ENCODE peak calls at places on chromosomes 16 and 17, in nine cellular contexts. One of them, this sample, is unnamed.

GRCh38 chr16:87044031-87044380 is 273.2 kb downstream of the C16orf95 start:
- DNase-seq in ovary: no peak
- DNase-seq in spleen: no peak
- DNase-seq in nephron progenitor cell: no peak
- DNase-seq in tibial nerve: no peak
- DNase-seq in cardiac muscle cell: no peak
- DNase-seq in heart left ventricle: no peak
- DNase-seq in GM10248: no peak
- DNase-seq in AG04450: no peak
- DNase-seq in this sample: no peak

GRCh38 chr16:83995756-83996155 is 27.7 kb downstream of the NECAB2 start:
- DNase-seq in GM10248: peak
- DNase-seq in heart left ventricle: peak
- DNase-seq in AG04450: no peak
- DNase-seq in spleen: no peak
- DNase-seq in cardiac muscle cell: peak
- DNase-seq in nephron progenitor cell: peak
- DNase-seq in tibial nerve: no peak
- DNase-seq in ovary: no peak
- DNase-seq in this sample: no peak

GRCh38 chr16:56477096-56477878 is 25.9 kb downstream of the OGFOD1 start:
- DNase-seq in cardiac muscle cell: peak
- DNase-seq in GM10248: no peak
- DNase-seq in AG04450: peak
- DNase-seq in spleen: no peak
- DNase-seq in ovary: no peak
- DNase-seq in tibial nerve: no peak
- DNase-seq in heart left ventricle: no peak
- DNase-seq in nephron progenitor cell: no peak
- DNase-seq in this sample: no peak

GRCh38 chr16:57166951-57167350 is 18.9 kb downstream of the PSME3IP1 start:
- DNase-seq in AG04450: no peak
- DNase-seq in heart left ventricle: peak
- DNase-seq in ovary: no peak
- DNase-seq in spleen: no peak
- DNase-seq in GM10248: no peak
- DNase-seq in cardiac muscle cell: peak
- DNase-seq in nephron progenitor cell: no peak
- DNase-seq in tibial nerve: no peak
- DNase-seq in this sample: no peak

GRCh38 chr16:89749637-89750036 is 28.3 kb downstream of the ZNF276 start:
- DNase-seq in cardiac muscle cell: no peak
- DNase-seq in tibial nerve: no peak
- DNase-seq in ovary: no peak
- DNase-seq in AG04450: no peak
- DNase-seq in GM10248: no peak
- DNase-seq in nephron progenitor cell: no peak
- DNase-seq in heart left ventricle: peak
- DNase-seq in spleen: peak
- DNase-seq in this sample: no peak

GRCh38 chr17:4074831-4075495 is 67.9 kb downstream of the ZZEF1 start:
- DNase-seq in GM10248: peak
- DNase-seq in nephron progenitor cell: peak
- DNase-seq in ovary: no peak
- DNase-seq in cardiac muscle cell: peak
- DNase-seq in tibial nerve: no peak
- DNase-seq in AG04450: peak
- DNase-seq in spleen: no peak
- DNase-seq in heart left ventricle: no peak
- DNase-seq in this sample: peak

GRCh38 chr17:2138768-2139167 is 83.9 kb downstream of the HIC1 start:
- DNase-seq in ovary: no peak
- DNase-seq in spleen: no peak
- DNase-seq in nephron progenitor cell: no peak
- DNase-seq in cardiac muscle cell: peak
- DNase-seq in tibial nerve: no peak
- DNase-seq in GM10248: no peak
- DNase-seq in AG04450: no peak
- DNase-seq in heart left ventricle: peak
- DNase-seq in this sample: no peak

GRCh38 chr17:32836527-32836926 is 40.4 kb downstream of the MYO1D start:
- DNase-seq in ovary: no peak
- DNase-seq in nephron progenitor cell: no peak
- DNase-seq in tibial nerve: no peak
- DNase-seq in heart left ventricle: no peak
- DNase-seq in spleen: no peak
- DNase-seq in cardiac muscle cell: no peak
- DNase-seq in GM10248: no peak
- DNase-seq in AG04450: no peak
- DNase-seq in this sample: no peak

GRCh38 chr17:66273391-66273722 is 29.1 kb upstream of the PRKCA start:
- DNase-seq in cardiac muscle cell: no peak
- DNase-seq in nephron progenitor cell: no peak
- DNase-seq in heart left ventricle: no peak
- DNase-seq in GM10248: no peak
- DNase-seq in AG04450: no peak
- DNase-seq in spleen: no peak
- DNase-seq in tibial nerve: no peak
- DNase-seq in ovary: no peak
- DNase-seq in this sample: no peak

GRCh38 chr16:89315791-89316581 is 98.5 kb downstream of the ZNF778 start:
- DNase-seq in spleen: peak
- DNase-seq in nephron progenitor cell: no peak
- DNase-seq in tibial nerve: no peak
- DNase-seq in GM10248: peak
- DNase-seq in AG04450: no peak
- DNase-seq in cardiac muscle cell: peak
- DNase-seq in heart left ventricle: peak
- DNase-seq in ovary: no peak
- DNase-seq in this sample: peak

GRCh38 chr17:74117087-74117486 is 86.4 kb upstream of the RPL38 start:
- DNase-seq in spleen: peak
- DNase-seq in AG04450: no peak
- DNase-seq in GM10248: no peak
- DNase-seq in ovary: no peak
- DNase-seq in heart left ventricle: no peak
- DNase-seq in tibial nerve: no peak
- DNase-seq in cardiac muscle cell: no peak
- DNase-seq in nephron progenitor cell: no peak
- DNase-seq in this sample: no peak

GRCh38 chr17:71500761-71501555 is 619.9 kb upstream of the SOX9 start:
- DNase-seq in nephron progenitor cell: no peak
- DNase-seq in ovary: no peak
- DNase-seq in GM10248: no peak
- DNase-seq in spleen: no peak
- DNase-seq in tibial nerve: no peak
- DNase-seq in cardiac muscle cell: peak
- DNase-seq in AG04450: no peak
- DNase-seq in heart left ventricle: no peak
- DNase-seq in this sample: no peak

GRCh38 chr17:45221081-45221996 is at the start of gene FMNL1:
- DNase-seq in spleen: peak
- DNase-seq in GM10248: peak
- DNase-seq in tibial nerve: no peak
- DNase-seq in heart left ventricle: peak
- DNase-seq in cardiac muscle cell: no peak
- DNase-seq in AG04450: no peak
- DNase-seq in nephron progenitor cell: peak
- DNase-seq in ovary: no peak
- DNase-seq in this sample: no peak

GRCh38 chr17:45222994-45223540 is 1.4 kb downstream of the FMNL1 start:
- DNase-seq in GM10248: no peak
- DNase-seq in heart left ventricle: peak
- DNase-seq in ovary: no peak
- DNase-seq in spleen: peak
- DNase-seq in AG04450: no peak
- DNase-seq in cardiac muscle cell: no peak
- DNase-seq in nephron progenitor cell: no peak
- DNase-seq in tibial nerve: no peak
- DNase-seq in this sample: no peak

GRCh38 chr17:45220079-45220478 is 1.6 kb upstream of the FMNL1 start:
- DNase-seq in tibial nerve: no peak
- DNase-seq in cardiac muscle cell: no peak
- DNase-seq in GM10248: no peak
- DNase-seq in nephron progenitor cell: no peak
- DNase-seq in ovary: no peak
- DNase-seq in heart left ventricle: peak
- DNase-seq in AG04450: no peak
- DNase-seq in spleen: peak
- DNase-seq in this sample: no peak

GRCh38 chr17:45222273-45222993 is 748 bp downstream of the FMNL1 start:
- DNase-seq in nephron progenitor cell: no peak
- DNase-seq in ovary: no peak
- DNase-seq in heart left ventricle: peak
- DNase-seq in spleen: peak
- DNase-seq in tibial nerve: no peak
- DNase-seq in AG04450: no peak
- DNase-seq in GM10248: no peak
- DNase-seq in cardiac muscle cell: no peak
- DNase-seq in this sample: no peak

DNA sequence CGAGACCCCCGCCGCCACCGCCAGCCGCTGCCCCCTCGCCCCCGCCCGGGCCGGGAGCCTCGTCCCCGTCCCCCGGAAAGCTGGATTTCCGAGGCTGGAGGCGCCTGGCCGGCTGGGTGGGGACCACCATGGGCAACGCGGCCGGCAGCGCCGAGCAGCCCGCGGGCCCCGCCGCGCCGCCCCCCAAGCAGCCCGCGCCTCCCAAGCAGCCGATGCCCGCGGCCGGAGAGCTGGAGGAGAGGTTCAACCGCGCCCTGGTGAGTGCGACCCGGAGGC is 250 bp downstream of the FMNL1 start:
- DNase-seq in tibial nerve: no peak
- DNase-seq in nephron progenitor cell: peak
- DNase-seq in heart left ventricle: no peak
- DNase-seq in spleen: peak
- DNase-seq in GM10248: no peak
- DNase-seq in AG04450: no peak
- DNase-seq in ovary: no peak
- DNase-seq in cardiac muscle cell: no peak
- DNase-seq in this sample: no peak
- TF ChIP-seq CTCF in tibial nerve: no peak
- TF ChIP-seq CTCF in nephron progenitor cell: no peak
- TF ChIP-seq CTCF in heart left ventricle: no peak
- TF ChIP-seq CTCF in spleen: no peak
- TF ChIP-seq CTCF in GM10248: no peak
- TF ChIP-seq CTCF in AG04450: no peak
- TF ChIP-seq CTCF in ovary: no peak
- TF ChIP-seq CTCF in cardiac muscle cell: no peak
- TF ChIP-seq CTCF in this sample: no peak

DNA sequence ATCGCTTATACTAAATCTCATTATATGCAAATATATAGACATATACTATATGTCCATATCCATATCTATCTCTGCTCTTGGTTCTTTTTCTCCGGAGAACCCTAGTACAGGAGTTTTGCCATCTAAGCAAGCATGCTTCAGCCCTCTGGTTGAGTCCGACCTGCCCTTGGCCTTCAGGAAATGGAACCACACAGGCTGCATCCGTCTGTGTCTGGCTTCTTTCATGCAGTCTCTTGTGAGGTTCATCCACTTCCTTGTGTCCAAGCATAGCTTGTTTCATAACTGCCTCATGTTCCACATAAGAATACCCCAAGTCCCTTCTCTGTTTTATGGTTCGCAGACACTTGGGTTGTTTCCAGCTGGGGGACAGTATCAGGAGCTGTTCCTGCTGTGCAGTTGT is 16.8 kb downstream of the SNX20 start:
- DNase-seq in GM10248: no peak
- DNase-seq in heart left ventricle: no peak
- DNase-seq in AG04450: no peak
- DNase-seq in cardiac muscle cell: no peak
- DNase-seq in ovary: no peak
- DNase-seq in tibial nerve: no peak
- DNase-seq in nephron progenitor cell: no peak
- DNase-seq in spleen: peak
- DNase-seq in this sample: no peak
- TF ChIP-seq CTCF in GM10248: no peak
- TF ChIP-seq CTCF in heart left ventricle: no peak
- TF ChIP-seq CTCF in AG04450: no peak
- TF ChIP-seq CTCF in cardiac muscle cell: no peak
- TF ChIP-seq CTCF in ovary: no peak
- TF ChIP-seq CTCF in tibial nerve: no peak
- TF ChIP-seq CTCF in nephron progenitor cell: no peak
- TF ChIP-seq CTCF in spleen: no peak
- TF ChIP-seq CTCF in this sample: no peak

DNA sequence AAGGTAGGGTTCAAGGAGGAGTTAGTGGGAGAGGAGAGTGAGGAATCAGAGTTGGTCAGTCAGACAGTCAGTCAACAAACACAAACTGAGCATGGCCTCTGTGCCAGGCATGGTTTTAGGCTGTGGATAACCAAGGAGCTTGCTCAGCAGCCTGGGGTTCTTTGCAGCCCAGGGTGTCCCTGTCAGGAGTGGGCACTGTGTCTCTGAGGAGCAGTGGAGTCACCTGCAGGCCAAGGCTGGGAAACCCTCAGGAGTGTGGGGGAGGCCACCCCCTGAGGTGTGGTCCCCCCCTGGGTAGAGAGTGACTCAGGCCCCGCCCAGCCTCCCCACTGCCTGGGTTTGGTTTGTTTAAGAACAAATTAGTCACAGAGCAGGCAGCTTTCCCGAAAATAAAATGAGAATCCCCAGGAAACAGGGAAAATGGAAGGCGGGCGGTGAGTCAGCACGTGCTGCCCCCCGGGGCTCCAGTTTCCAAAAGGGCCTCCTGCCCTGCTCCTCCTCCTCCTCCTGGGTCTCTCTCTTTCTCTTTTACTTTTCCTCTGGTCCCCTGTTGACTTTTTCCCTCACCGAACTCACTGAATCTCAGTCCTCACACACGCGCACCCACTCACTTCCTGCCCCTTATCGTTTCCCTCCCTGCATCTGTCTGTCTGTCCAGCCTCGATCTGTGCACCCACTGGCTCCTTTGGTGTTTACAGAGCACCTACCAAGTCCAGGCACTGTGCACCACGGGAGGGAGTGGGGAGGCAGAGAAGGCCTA is 44.3 kb downstream of the SOCS3 start:
- DNase-seq in tibial nerve: peak
- DNase-seq in nephron progenitor cell: no peak
- DNase-seq in spleen: no peak
- DNase-seq in heart left ventricle: peak
- DNase-seq in ovary: peak
- DNase-seq in cardiac muscle cell: peak
- DNase-seq in GM10248: peak
- DNase-seq in AG04450: peak
- DNase-seq in this sample: no peak
- TF ChIP-seq CTCF in tibial nerve: no peak
- TF ChIP-seq CTCF in nephron progenitor cell: no peak
- TF ChIP-seq CTCF in spleen: no peak
- TF ChIP-seq CTCF in heart left ventricle: no peak
- TF ChIP-seq CTCF in ovary: no peak
- TF ChIP-seq CTCF in cardiac muscle cell: no peak
- TF ChIP-seq CTCF in GM10248: no peak
- TF ChIP-seq CTCF in AG04450: no peak
- TF ChIP-seq CTCF in this sample: no peak

DNA sequence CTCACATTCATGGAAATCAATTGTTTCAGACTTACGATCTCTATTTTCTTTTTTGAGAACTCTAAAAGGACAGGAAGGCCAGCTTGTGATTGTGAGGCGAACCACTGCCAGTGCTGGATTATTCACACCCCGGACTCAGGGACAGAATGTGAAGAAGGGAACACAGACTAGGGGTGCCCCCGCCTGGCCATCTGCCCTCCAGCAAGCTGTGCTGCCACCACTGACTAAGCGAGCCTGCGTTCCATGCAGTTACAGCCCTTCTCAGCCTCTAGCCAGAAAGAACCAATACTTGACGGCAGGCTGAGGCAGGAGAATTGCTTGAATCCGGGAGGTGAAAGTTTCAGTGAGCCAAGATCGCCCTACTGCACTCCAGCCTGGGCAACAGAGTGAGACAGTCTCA is 2.8 kb downstream of the HAGH start:
- DNase-seq in tibial nerve: no peak
- DNase-seq in heart left ventricle: peak
- DNase-seq in spleen: no peak
- DNase-seq in GM10248: peak
- DNase-seq in ovary: no peak
- DNase-seq in cardiac muscle cell: peak
- DNase-seq in AG04450: peak
- DNase-seq in nephron progenitor cell: peak
- DNase-seq in this sample: peak
- TF ChIP-seq CTCF in tibial nerve: no peak
- TF ChIP-seq CTCF in heart left ventricle: no peak
- TF ChIP-seq CTCF in spleen: no peak
- TF ChIP-seq CTCF in GM10248: peak
- TF ChIP-seq CTCF in ovary: no peak
- TF ChIP-seq CTCF in cardiac muscle cell: peak
- TF ChIP-seq CTCF in AG04450: peak
- TF ChIP-seq CTCF in nephron progenitor cell: no peak
- TF ChIP-seq CTCF in this sample: no peak